ENCODE peak calls at places on chromosomes 13 and 19, in five cellular contexts. J is GM12878, R is K562, G is HepG2, K is H1. I is an unnamed sample.

GRCh38 chr13:42398542-42398941 is 126.6 kb downstream of the AKAP11 start:
- DNase-seq in G (no peak), R (no peak), J (no peak), K (no peak), I (no peak)

GRCh38 chr13:113399755-113400149 is 35.8 kb upstream of the GRTP1 start:
- DNase-seq in J (no peak), K (no peak), R (no peak), G (no peak), I (no peak)

GRCh38 chr19:4988770-4989251 is 19.9 kb downstream of the KDM4B start:
- DNase-seq in K (no peak), G (no peak), J (no peak), R (no peak), I (no peak)

GRCh38 chr19:23436318-23436717 is 41.0 kb upstream of the ZNF91 start:
- DNase-seq in K (no peak), G (no peak), R (no peak), J (no peak), I (no peak)

GRCh38 chr19:17075035-17075859 is at the start of the genes HAUS8 and MYO9B:
- DNase-seq in K (peak; percentile 98), R (peak; percentile 96), G (peak; percentile 96), J (peak; percentile 95), I (peak; percentile 99)

GRCh38 chr13:113654175-113654560 is 3.8 kb downstream of the ATP4B start:
- DNase-seq in R (no peak), J (no peak), G (no peak), K (no peak), I (no peak)

GRCh38 chr19:32658075-32658474 is 16.9 kb downstream of the ANKRD27 start:
- DNase-seq in R (no peak), K (no peak), J (no peak), G (no peak), I (no peak)

GRCh38 chr13:36904219-36904618 is 15.8 kb downstream of the SMAD9 start:
- DNase-seq in J (no peak), K (no peak), G (no peak), R (no peak), I (no peak)

GRCh38 chr13:76885203-76886004 is 801 bp downstream of the KCTD12 start:
- DNase-seq in K (peak; percentile 13), R (peak; percentile 9), G (no peak), J (no peak), I (peak; percentile 81)

GRCh38 chr13:50684366-50684765 is 159.1 kb downstream of the DLEU7 start:
- DNase-seq in J (no peak), K (no peak), R (no peak), G (no peak), I (no peak)

GRCh38 chr13:107351305-107351704 is 783.4 kb upstream of the ARGLU1 start:
- DNase-seq in K (no peak), R (no peak), G (no peak), J (no peak), I (no peak)

GRCh38 chr13:89465366-89465765 is 1794.2 kb downstream of the SLITRK5 start:
- DNase-seq in K (no peak), G (no peak), J (peak; percentile 3), R (no peak), I (no peak)

GRCh38 chr19:38395381-38396127 is 7.1 kb downstream of the SPRED3 start:
- DNase-seq in G (no peak), J (no peak), K (no peak), R (no peak), I (no peak)

GRCh38 chr13:37490176-37490575 is 108.4 kb downstream of the POSTN start:
- DNase-seq in K (no peak), J (no peak), R (no peak), G (no peak), I (no peak)

GRCh38 chr13:41976491-41976890 is 15.6 kb upstream of the VWA8 start:
- DNase-seq in R (no peak), K (no peak), G (no peak), J (no peak), I (no peak)

GRCh38 chr13:71979616-71980015 is 112.6 kb upstream of the DACH1 start:
- DNase-seq in J (no peak), G (peak; percentile 4), K (no peak), R (no peak), I (no peak)

GRCh38 chr13:45474584-45475454 is 10.1 kb downstream of the COG3 start:
- DNase-seq in R (no peak), K (no peak), G (no peak), J (no peak), I (no peak)

GRCh38 chr19:39212377-39212742 is 8.3 kb upstream of the SYCN start:
- DNase-seq in R (peak; percentile 51), K (no peak), G (no peak), J (peak; percentile 2), I (peak; percentile 66)

GRCh38 chr19:4288091-4288777 is 9.2 kb downstream of the SHD start:
- DNase-seq in G (no peak), R (peak; percentile 80), K (no peak), J (no peak), I (no peak)

GRCh38 chr19:58218899-58219298 is 9.8 kb upstream of the ZNF544 start:
- DNase-seq in G (peak; percentile 8), J (no peak), R (peak; percentile 35), K (no peak), I (peak; percentile 41)

GRCh38 chr13:107563099-107563925 is 652.0 kb downstream of the LIG4 start:
- DNase-seq in K (no peak), G (peak; percentile 0), J (no peak), R (no peak), I (peak; percentile 25)

GRCh38 chr13:55090612-55091011 is 2050.1 kb upstream of the PRR20A start:
- DNase-seq in G (no peak), J (no peak), K (no peak), R (no peak), I (no peak)

GRCh38 chr19:29815231-29815630 is 3.4 kb downstream of the CCNE1 start:
- DNase-seq in G (no peak), J (peak; percentile 70), R (no peak), K (no peak), I (no peak)

GRCh38 chr19:17149393-17150135 is 65.6 kb upstream of the USE1 start:
- DNase-seq in R (no peak), G (no peak), J (no peak), K (no peak), I (no peak)

GRCh38 chr13:46094478-46094877 is 10.4 kb downstream of the CPB2 start:
- DNase-seq in G (no peak), J (no peak), K (no peak), R (no peak), I (no peak)

GRCh38 chr19:45211751-45212381 is 33.3 kb downstream of the BLOC1S3 start:
- DNase-seq in J (no peak), G (no peak), K (no peak), R (no peak), I (peak; percentile 27)

GRCh38 chr13:51330741-51331140 is 8.8 kb upstream of the SERPINE3 start:
- DNase-seq in J (peak; percentile 7), G (no peak), R (no peak), K (no peak), I (no peak)

GRCh38 chr19:45110811-45111210 is 17.8 kb downstream of the PPP1R37 start:
- DNase-seq in G (no peak), R (no peak), J (peak; percentile 26), K (no peak), I (no peak)

GRCh38 chr19:47143322-47144073 is 12.9 kb downstream of the SAE1 start:
- DNase-seq in G (no peak), K (no peak), R (no peak), J (no peak), I (no peak)

GRCh38 chr13:98429081-98429480 is 147.8 kb downstream of the STK24 start:
- DNase-seq in G (no peak), K (no peak), R (no peak), J (no peak), I (no peak)

DNA sequence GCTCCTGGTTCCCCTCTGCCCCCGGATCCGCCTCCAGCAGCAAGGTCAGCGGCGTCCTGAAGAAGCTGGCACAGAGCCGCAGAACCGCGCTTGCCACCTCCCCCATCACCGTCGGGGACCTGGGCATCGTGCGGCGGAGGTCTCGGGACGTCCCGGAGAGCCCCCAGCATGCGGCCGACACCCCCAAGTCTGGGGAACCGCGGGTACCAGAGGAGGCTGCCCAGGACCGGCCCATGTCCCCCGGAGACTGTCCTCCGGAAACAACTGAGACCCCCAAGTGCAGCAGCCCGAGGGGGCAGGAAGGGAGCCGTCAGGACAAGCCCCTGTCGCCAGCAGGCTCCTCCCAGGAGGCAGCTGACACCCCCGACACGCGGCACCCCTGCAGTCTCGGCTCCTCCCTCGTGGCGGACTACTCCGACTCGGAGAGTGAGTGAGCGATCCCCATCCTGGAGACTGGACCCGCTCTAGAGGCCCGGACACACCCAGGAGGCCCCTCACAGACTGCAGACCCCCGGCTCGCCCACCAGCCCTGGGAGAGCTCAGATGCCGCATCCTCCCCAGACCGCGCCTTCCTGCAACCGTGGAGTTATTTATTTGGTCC is 1.6 kb upstream of the MRI1 start:
- DNase-seq in G (no peak), K (no peak), R (no peak), J (no peak), I (no peak)
- TF ChIP-seq POLR2AphosphoS5 in G (no peak), K (no peak), R (no peak), J (no peak), I (no peak)

DNA sequence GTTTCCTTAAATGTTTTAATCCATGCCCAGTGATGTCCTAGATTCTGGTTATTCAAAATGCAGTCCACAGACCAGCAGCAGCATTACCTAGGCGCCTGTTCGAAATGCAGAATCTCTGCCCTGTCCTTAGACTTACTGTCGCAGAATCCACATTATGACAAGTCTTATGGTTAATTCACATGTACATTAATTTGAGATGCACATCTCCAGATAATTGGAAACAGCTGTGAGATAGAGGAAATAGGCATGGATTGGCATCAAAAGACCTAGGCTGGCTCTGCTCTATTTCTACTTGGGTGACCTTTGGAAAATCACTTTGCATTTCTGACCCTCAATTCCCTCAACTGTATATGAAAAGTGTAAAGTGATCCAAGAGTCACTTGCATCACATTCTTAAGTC is 700.7 kb downstream of the DIAPH3 start:
- DNase-seq in K (no peak), J (no peak), G (no peak), R (no peak), I (peak; percentile 57)
- H3K4me2 ChIP-seq in K (no peak overlapping the region), J (no peak overlapping the region), G (no peak overlapping the region), R (no peak overlapping the region), I (no peak overlapping the region)

GRCh38 chr19:56538254-56538760 is 441 bp upstream of the ZFP28 start:
- DNase-seq in K (peak; percentile 75), J (peak; percentile 3), R (no peak), G (no peak), I (peak; percentile 95)
- TF ChIP-seq EP300 in K (no peak), J (no peak), R (no peak), G (no peak), I (no peak)

DNA sequence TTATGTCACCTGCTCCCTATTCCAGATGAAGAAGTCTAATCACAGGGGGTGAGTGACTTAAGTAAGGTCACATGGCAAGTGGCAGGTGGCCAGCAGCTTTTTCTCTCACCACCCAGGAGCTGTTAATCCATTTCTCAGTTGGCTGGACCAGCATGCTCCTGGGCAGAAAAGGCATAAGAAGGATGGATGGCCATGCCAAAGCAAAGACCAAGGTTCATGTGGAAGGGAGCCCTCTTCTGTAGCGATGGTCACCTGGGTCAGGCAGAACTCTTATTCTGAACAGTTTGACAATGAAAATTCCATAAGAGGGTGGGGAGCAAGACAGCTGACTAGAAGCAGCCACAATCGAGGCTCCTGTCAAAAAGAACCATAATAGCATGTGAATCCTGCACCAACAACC is 538.1 kb downstream of the SUCLA2 start:
- DNase-seq in R (no peak), J (no peak), G (no peak), K (no peak), I (no peak)
- TF ChIP-seq POLR2AphosphoS5 in R (no peak), J (no peak), G (no peak), K (no peak), I (no peak)